ENCODE peak calls at places on chromosome 6, in four cellular contexts. P, Q, L and U are unnamed samples. For H3K4me1, the result is how much of the 10 kb centered on the place peaks cover.

GRCh38 chr6:149225946-149226345 is 91.6 kb upstream of the TAB2 start:
- DNase-seq in P (no peak), Q (no peak), L (no peak), U (no peak)

GRCh38 chr6:21448485-21449109 is 145.0 kb upstream of the SOX4 start:
- DNase-seq in P (no peak), Q (no peak), L (no peak), U (no peak)

GRCh38 chr6:323730-324088 is 31.4 kb downstream of the DUSP22 start:
- DNase-seq in P (no peak), Q (no peak), L (no peak), U (no peak)

GRCh38 chr6:139338845-139339244 is 35.6 kb downstream of the CITED2 start:
- DNase-seq in P (no peak), Q (no peak), L (no peak), U (peak)

GRCh38 chr6:25954756-25955155 is 7.8 kb upstream of the TRIM38 start:
- DNase-seq in P (no peak), Q (no peak), L (no peak), U (no peak)

GRCh38 chr6:57267586-57268293 is 45.6 kb upstream of the RAB23 start:
- DNase-seq in P (peak), Q (peak), L (peak), U (no peak)

GRCh38 chr6:68641172-68641571 is 6.1 kb downstream of the ADGRB3 start:
- DNase-seq in P (no peak), Q (no peak), L (no peak), U (no peak)

GRCh38 chr6:168179133-168179532 is 100.1 kb upstream of the FRMD1 start:
- DNase-seq in P (no peak), Q (no peak), L (no peak), U (no peak)

GRCh38 chr6:69880570-69880969 is 14.2 kb downstream of the COL19A1 start:
- DNase-seq in P (no peak), Q (no peak), L (no peak), U (no peak)

GRCh38 chr6:152099816-152100618 is 292.5 kb downstream of the ESR1 start:
- DNase-seq in P (peak), Q (no peak), L (peak), U (no peak)

GRCh38 chr6:46271107-46271506 is 100.3 kb upstream of the ENPP5 start:
- DNase-seq in P (no peak), Q (no peak), L (no peak), U (no peak)

GRCh38 chr6:132161283-132161682 is 210.1 kb upstream of the CCN2 start:
- DNase-seq in P (no peak), Q (peak), L (peak), U (no peak)

GRCh38 chr6:39102024-39102820 is 12.8 kb downstream of the SAYSD1 start:
- DNase-seq in P (no peak), Q (no peak), L (peak), U (no peak)

GRCh38 chr6:142927904-142928303 is 17.1 kb downstream of the HIVEP2 start:
- DNase-seq in P (no peak), Q (no peak), L (no peak), U (no peak)

GRCh38 chr6:132937466-132937906 is 123.1 kb downstream of the RPS12 start:
- DNase-seq in P (peak), Q (peak), L (peak), U (peak)

GRCh38 chr6:138500867-138501446 is 1.7 kb upstream of the NHSL1 start:
- DNase-seq in P (no peak), Q (no peak), L (no peak), U (no peak)

GRCh38 chr6:88588938-88589337 is 374.5 kb downstream of the RNGTT start:
- DNase-seq in P (no peak), Q (no peak), L (no peak), U (no peak)

GRCh38 chr6:56839533-56840183 is 115.2 kb upstream of the BEND6 start:
- DNase-seq in P (no peak), Q (no peak), L (no peak), U (no peak)

GRCh38 chr6:80543598-80544181 is 437.2 kb downstream of the BCKDHB start:
- DNase-seq in P (no peak), Q (no peak), L (no peak), U (no peak)

GRCh38 chr6:81331526-81331925 is 421.0 kb downstream of the TENT5A start:
- DNase-seq in P (no peak), Q (no peak), L (no peak), U (no peak)

GRCh38 chr6:2795960-2796359 is 30.8 kb downstream of the WRNIP1 start:
- DNase-seq in P (no peak), Q (no peak), L (no peak), U (no peak)

GRCh38 chr6:21972516-21972915 is 324.3 kb downstream of the PRL start:
- DNase-seq in P (no peak), Q (no peak), L (no peak), U (no peak)

GRCh38 chr6:10662207-10662606 is 32.2 kb downstream of the C6orf52 start:
- DNase-seq in P (no peak), Q (no peak), L (no peak), U (no peak)

GRCh38 chr6:128057541-128058335 is 156.9 kb upstream of the THEMIS start:
- DNase-seq in P (no peak), Q (no peak), L (no peak), U (no peak)

GRCh38 chr6:111468329-111469012 is 14.5 kb downstream of the REV3L start:
- DNase-seq in P (no peak), Q (no peak), L (peak), U (no peak)

GRCh38 chr6:7910654-7911344 is at the start of gene TXNDC5:
- DNase-seq in P (peak), Q (peak), L (peak), U (peak)

DNA sequence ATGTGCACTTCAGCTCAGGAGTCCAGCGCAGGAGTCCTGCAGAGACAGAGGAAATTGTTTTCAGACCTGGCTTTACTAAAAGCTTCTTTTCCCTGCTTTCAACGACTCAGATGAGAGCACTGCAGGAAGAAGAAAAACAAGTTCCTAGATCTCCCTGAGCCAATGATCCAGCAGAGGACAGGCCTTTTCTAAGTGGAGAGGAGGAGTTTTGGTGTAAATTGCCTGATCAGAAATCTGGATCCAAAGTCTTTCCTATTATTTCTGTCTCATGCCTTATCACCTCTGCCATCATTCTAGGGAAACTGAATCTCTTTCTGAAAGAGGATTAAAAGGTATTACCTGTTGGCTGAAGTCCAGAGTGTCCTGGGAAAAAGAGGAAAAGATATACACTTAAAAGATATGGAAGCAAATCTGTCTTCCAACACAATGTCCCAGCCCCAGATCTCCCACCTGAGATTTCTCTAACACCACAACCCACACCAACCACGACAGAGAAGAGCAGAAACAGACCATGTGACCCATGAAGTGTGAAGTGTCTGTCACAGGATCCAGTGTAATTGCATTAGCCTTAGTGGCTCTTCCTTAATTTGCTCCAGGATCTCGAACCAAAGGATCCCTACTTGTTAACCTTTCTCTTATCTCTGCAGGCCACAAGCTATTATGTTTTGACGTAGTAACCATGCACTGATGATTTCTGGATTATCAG is 23.1 kb upstream of the HLA-DRB5 start:
- DNase-seq in P (no peak), Q (no peak), L (no peak), U (no peak)
- H3K27ac ChIP-seq in P (no peak), Q (no peak), L (no peak), U (no peak)

GRCh38 chr6:166627039-166627874 is at the start of gene RPS6KA2:
- DNase-seq in P (peak), Q (peak), L (peak), U (peak)
- TF ChIP-seq POLR2A in P (peak), Q (no peak), L (peak), U (peak)

DNA sequence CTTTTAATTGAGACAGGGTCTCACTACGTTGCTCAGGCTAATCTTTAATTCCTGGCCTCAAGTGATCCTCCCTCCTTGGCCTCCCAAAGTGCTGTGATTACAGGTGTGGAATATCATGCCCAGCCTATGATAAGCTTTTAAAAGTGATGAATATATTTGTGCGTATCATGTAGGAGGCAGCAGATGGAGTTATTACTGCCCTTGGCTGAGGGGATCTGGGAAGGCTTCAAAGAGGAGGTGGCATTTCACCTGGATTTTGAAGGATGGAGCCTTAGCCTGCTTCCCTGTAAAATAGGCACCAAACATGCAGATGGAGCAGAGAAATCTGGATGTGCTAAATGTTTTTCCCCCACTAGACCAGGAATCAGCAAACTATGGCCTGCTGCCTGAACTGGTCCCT is 10.1 kb downstream of the PIM1 start:
- DNase-seq in P (no peak), Q (no peak), L (no peak), U (no peak)
- H3K4me1 ChIP-seq in P (under half), Q (under half), L (under half), U (under half)

GRCh38 chr6:119565893-119566292 is 216.3 kb upstream of the MAN1A1 start:
- DNase-seq in P (no peak), Q (no peak), L (no peak), U (no peak)

GRCh38 chr6:119566546-119567263 is 217.1 kb upstream of the MAN1A1 start:
- DNase-seq in P (no peak), Q (no peak), L (no peak), U (no peak)

GRCh38 chr6:119557239-119557638 is 207.7 kb upstream of the MAN1A1 start:
- DNase-seq in P (no peak), Q (no peak), L (no peak), U (no peak)

DNA sequence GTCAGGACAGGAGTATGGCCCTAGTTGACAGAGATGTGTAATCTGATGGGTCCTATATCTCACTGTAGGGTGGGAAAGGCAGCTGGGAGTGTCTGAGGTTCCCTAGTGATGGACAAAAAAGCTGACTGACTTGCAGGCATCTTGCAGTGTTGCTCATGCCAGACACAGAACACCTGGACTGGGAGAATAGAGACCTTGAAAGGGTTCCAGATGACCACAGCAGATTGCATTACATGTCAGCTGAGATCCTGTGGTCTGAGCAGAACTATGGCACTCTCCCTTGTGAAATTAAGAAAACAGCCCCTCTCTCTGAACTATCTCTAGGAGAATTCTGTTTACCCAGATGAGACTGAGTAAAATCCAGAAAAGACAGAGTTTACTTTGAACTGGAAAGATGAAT is 212.6 kb upstream of the MAN1A1 start:
- DNase-seq in P (no peak), Q (no peak), L (no peak), U (no peak)
- H3K27ac ChIP-seq in P (no peak), Q (no peak), L (no peak), U (no peak)

DNA sequence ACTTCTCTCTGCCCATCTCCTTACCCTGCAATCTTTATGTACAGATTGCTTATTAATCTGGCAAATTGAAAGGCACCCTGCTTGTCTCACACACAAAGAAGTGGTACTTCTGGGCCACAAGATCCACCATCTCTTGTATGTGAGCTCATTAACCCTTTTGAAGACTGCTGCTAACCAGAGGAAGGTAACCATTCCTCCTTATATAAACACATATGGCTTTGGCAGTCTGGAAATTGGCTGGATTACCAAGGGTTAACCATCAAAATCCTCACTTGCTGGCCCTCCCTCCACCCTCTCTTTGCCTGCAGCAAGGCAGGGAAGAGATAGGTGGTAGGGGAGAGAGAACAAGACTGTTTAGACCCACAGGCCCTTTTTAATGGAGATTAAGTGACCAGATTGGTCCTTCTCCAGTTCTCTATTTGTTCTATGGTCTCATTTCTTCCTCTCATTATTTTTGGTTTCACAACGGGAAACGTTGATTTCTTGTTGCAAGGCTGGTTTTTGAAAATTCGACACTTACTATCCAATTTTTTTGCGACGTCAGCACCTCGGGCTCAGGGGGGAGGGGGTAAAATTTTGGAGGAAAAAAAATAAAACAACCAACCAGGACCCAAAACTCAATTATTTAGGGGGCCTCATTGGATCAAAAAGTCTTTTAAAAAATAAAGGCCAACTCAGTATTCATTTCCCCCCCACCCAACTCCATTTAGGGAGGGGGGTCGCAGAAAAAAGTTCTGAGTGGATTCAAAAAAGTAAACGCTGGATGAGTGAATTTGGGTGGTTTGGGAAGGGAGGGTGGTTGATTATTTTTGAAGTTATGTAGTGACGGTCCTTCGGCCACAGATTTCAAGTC is 859 bp downstream of the PPP1R10 start:
- DNase-seq in P (no peak), Q (no peak), L (peak), U (no peak)
- TF ChIP-seq POLR2A in P (no peak), Q (peak), L (no peak), U (no peak)

GRCh38 chr6:31732029-31732428 is 2.9 kb upstream of the DDAH2 start:
- DNase-seq in P (no peak), Q (no peak), L (no peak), U (no peak)

GRCh38 chr6:31729979-31730630 is 1.0 kb upstream of the DDAH2 start:
- DNase-seq in P (peak), Q (peak), L (peak), U (peak)

GRCh38 chr6:31729515-31729978 is 448 bp upstream of the DDAH2 start:
- DNase-seq in P (peak), Q (peak), L (peak), U (peak)

GRCh38 chr6:31728767-31729514 is at the start of gene DDAH2:
- DNase-seq in P (peak), Q (no peak), L (no peak), U (peak)

DNA sequence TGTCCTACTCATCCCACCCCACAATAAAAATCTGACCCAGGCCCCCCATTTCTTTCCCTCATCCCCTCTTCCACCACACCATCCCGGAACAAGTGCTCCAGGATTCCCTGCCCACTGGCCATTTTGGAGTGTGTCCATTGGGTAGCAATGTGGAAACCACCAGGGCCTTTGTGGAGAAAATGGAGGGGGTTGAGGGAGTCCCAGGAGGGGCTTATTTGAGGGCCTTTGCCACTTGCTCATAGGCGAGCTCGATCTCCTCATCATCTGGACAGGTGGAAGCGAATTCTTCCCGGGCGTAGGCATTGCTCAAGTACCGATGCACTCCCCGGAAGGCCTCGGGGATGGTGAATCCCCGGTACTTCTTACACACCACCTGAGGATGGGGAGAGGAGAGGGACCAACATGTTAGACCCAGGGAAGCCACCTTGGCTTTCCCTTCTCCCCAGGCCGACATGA is 1.6 kb upstream of the DDAH2 start:
- DNase-seq in P (no peak), Q (no peak), L (no peak), U (no peak)
- H3K4me1 ChIP-seq in P (under half), Q (under half), L (under half), U (under half)